ENCODE peak calls at places on chromosomes 6 and 20, in six cellular contexts. Z is sigmoid colon, O is psoas muscle, L is AG10803, X is foreskin fibroblast, G is GM20000. U is an unnamed sample.

GRCh38 chr20:44559302-44559701 is 23.1 kb upstream of the PKIG start:
- DNase-seq in O (no peak), Z (no peak), X (no peak), G (no peak), L (no peak), U (no peak)

GRCh38 chr6:31179896-31180295 is 9.4 kb upstream of the POU5F1 start:
- DNase-seq in Z (no peak), X (no peak), L (no peak), G (no peak), O (no peak), U (no peak)

GRCh38 chr20:50607850-50608749 is 83.2 kb downstream of the RIPOR3 start:
- DNase-seq in X (no peak), G (no peak), Z (no peak), L (no peak), O (no peak), U (no peak)

GRCh38 chr6:31952140-31952805 is 6.4 kb downstream of the CFB start:
- DNase-seq in L (peak), Z (peak), G (peak), X (peak), O (peak), U (peak)

GRCh38 chr6:43124481-43124880 is 46.6 kb upstream of the SRF start:
- DNase-seq in G (no peak), L (no peak), X (no peak), Z (no peak), O (no peak), U (no peak)

GRCh38 chr6:87702589-87702945 is 534 bp upstream of the AKIRIN2 start:
- DNase-seq in Z (no peak), L (peak), X (peak), G (no peak), O (no peak), U (no peak)

GRCh38 chr6:142900467-142900961 is 44.5 kb downstream of the HIVEP2 start:
- DNase-seq in X (no peak), O (no peak), L (peak), G (no peak), Z (no peak), U (no peak)

GRCh38 chr6:139472341-139473038 is 98.0 kb upstream of the CITED2 start:
- DNase-seq in O (no peak), Z (no peak), G (no peak), X (no peak), L (peak), U (no peak)

GRCh38 chr6:140541288-140541687 is 1166.8 kb upstream of the CITED2 start:
- DNase-seq in O (no peak), X (peak), G (no peak), L (peak), Z (no peak), U (no peak)

GRCh38 chr6:33430991-33431879 is 11.4 kb downstream of the SYNGAP1 start:
- DNase-seq in X (no peak), G (peak), Z (peak), O (peak), L (peak), U (peak)

GRCh38 chr6:138576303-138576702 is 77.0 kb upstream of the NHSL1 start:
- DNase-seq in G (no peak), O (no peak), Z (no peak), X (no peak), L (no peak), U (no peak)

GRCh38 chr20:44247131-44247571 is at the start of gene GDAP1L1:
- DNase-seq in O (no peak), X (no peak), Z (no peak), L (no peak), G (no peak), U (peak)

GRCh38 chr6:104952911-104953409 is 3.9 kb upstream of the LIN28B start:
- DNase-seq in Z (no peak), O (no peak), X (no peak), G (no peak), L (no peak), U (no peak)

GRCh38 chr6:101114703-101115102 is 233.6 kb upstream of the ASCC3 start:
- DNase-seq in O (no peak), G (peak), Z (no peak), L (peak), X (peak), U (no peak)

GRCh38 chr6:169274761-169275160 is 21.1 kb upstream of the THBS2 start:
- DNase-seq in X (no peak), L (peak), Z (no peak), G (no peak), O (no peak), U (no peak)

GRCh38 chr20:62181808-62182207 is 1.0 kb upstream of the MTG2 start:
- DNase-seq in Z (no peak), X (no peak), O (no peak), G (no peak), L (no peak), U (no peak)

GRCh38 chr20:56636701-56637100 is 7.6 kb downstream of the TFAP2C start:
- DNase-seq in X (peak), G (no peak), O (no peak), Z (no peak), L (peak), U (no peak)

GRCh38 chr6:157558049-157558448 is 177.1 kb downstream of the ZDHHC14 start:
- DNase-seq in L (no peak), O (no peak), Z (no peak), G (no peak), X (no peak), U (no peak)

GRCh38 chr20:37392441-37393195 is 46.7 kb downstream of the SRC start:
- DNase-seq in Z (no peak), O (peak), X (no peak), L (no peak), G (no peak), U (no peak)

GRCh38 chr20:1274485-1275313 is 8.6 kb downstream of the SNPH start:
- DNase-seq in X (no peak), Z (peak), O (no peak), L (no peak), G (no peak), U (no peak)

GRCh38 chr6:90241229-90241873 is 55.3 kb downstream of the BACH2 start:
- DNase-seq in O (no peak), L (no peak), G (no peak), Z (no peak), X (no peak), U (no peak)

GRCh38 chr20:17621229-17621968 is 51.5 kb downstream of the DSTN start:
- DNase-seq in O (no peak), L (no peak), Z (peak), X (no peak), G (no peak), U (peak)
- TF ChIP-seq CTCF in O (no peak), L (no peak), Z (no peak), X (no peak), G (no peak), U (no peak)

DNA sequence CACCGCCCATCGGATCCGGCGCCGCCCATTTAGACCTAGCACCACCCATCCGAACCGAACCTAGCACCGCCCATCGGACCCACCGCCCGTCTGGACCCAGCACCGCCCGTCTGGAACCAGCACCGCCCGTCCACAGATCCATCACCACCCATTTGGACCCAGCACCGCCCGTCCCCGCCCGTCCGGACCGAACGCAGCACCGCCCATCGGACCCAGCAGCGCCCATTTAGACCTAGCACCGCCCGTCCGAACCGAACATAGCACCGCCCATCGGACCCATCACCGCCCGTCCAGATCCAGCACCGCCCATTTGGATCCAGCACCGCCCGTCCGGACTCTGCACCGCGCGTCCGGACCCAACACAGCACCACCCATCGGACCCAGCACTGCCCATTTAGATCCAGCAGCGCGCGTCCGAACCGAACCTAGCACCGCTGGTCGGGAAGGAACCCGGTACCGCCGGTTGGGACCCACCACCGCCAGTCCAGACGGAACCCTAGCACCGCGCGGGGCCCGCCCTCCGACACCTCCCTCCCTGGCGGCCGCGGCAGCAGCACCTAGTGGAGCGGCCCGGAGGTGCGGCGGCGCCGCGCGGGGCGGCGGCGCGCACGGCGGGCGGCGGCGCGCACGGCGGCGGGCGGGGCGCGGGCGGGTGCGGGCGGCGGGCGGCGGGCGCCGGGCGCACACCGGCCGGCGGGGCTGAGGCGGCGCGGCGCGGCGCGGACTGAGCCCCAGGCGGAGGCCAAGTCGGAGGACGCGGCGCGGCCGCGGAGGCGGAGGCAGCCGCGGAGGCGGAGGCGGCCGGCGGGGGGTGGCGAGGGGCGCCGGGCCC is at the start of gene AFDN:
- DNase-seq in L (peak), O (peak), Z (peak), X (peak), G (peak), U (peak)
- TF ChIP-seq CTCF in L (peak), O (peak), Z (peak), X (peak), G (peak), U (peak)

GRCh38 chr20:41163821-41164220 is 26.5 kb downstream of the PLCG1 start:
- DNase-seq in O (no peak), G (no peak), Z (no peak), L (no peak), X (no peak), U (no peak)

GRCh38 chr20:41162396-41162795 is 25.1 kb downstream of the PLCG1 start:
- DNase-seq in O (no peak), Z (no peak), X (no peak), L (no peak), G (no peak), U (no peak)

GRCh38 chr20:41160686-41161085 is 23.3 kb downstream of the PLCG1 start:
- DNase-seq in Z (no peak), G (no peak), O (no peak), X (no peak), L (no peak), U (no peak)

GRCh38 chr20:41159547-41159946 is 22.2 kb downstream of the PLCG1 start:
- DNase-seq in X (no peak), Z (no peak), G (no peak), O (no peak), L (no peak), U (no peak)

GRCh38 chr20:41161886-41162285 is 24.5 kb downstream of the PLCG1 start:
- DNase-seq in L (no peak), Z (no peak), O (no peak), X (no peak), G (no peak), U (no peak)
- TF ChIP-seq CTCF in L (no peak), Z (no peak), O (no peak), X (no peak), G (no peak), U (no peak)

DNA sequence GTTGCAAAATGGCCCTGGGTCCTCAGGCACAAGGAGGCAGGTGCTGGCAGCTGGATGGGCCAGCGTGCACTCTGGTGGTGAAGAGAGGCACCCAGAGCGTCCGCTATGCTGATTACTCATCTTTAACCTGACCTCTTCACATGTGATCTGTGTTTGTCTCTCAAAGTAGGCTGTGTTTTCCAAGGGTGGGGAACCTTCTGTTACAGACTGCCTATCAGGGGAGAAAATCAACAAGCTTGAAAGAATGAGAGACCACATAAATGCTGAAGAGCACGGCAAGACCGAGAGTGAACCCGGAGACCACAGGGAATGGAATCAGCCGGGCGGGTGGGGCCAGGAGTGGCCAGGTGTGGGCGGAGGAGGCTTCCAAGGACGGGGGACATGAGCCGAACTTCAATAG is 16.2 kb downstream of the BNIP5 start:
- DNase-seq in L (no peak), O (no peak), G (no peak), Z (no peak), X (no peak), U (no peak)
- TF ChIP-seq CTCF in L (no peak), O (no peak), G (no peak), Z (no peak), X (no peak), U (no peak)

GRCh38 chr6:125953502-125953875 is 3.1 kb upstream of the HINT3 start:
- DNase-seq in Z (no peak), O (no peak), G (no peak), X (no peak), L (no peak), U (peak)
- TF ChIP-seq CTCF in Z (no peak), O (no peak), G (peak), X (no peak), L (no peak), U (peak)

U was measured in progenitor cell of endocrine pancreas.